ENCODE peak calls at places on chromosomes 13 and 19, in six cellular contexts. P is stomach, W is mesothelial cell of epicardium, J is Peyer's patch, B is fibroblast of pulmonary artery, X is heart right ventricle. Z is an unnamed sample.

GRCh38 chr13:54373211-54373610 is 1344.6 kb downstream of the OLFM4 start:
- DNase-seq in P (no peak), W (no peak), J (no peak), B (no peak), X (no peak), Z (no peak)

GRCh38 chr19:50050406-50051223 is 24.8 kb downstream of the ZNF473 start:
- DNase-seq in P (peak), W (peak), J (peak), B (peak), X (peak), Z (peak)

GRCh38 chr13:99075268-99076191 is 97.7 kb upstream of the DOCK9 start:
- DNase-seq in P (no peak), W (no peak), J (no peak), B (no peak), X (no peak), Z (no peak)

GRCh38 chr19:15841875-15842569 is 26.6 kb upstream of the OR10H1 start:
- DNase-seq in P (no peak), W (no peak), J (no peak), B (no peak), X (no peak), Z (no peak)

GRCh38 chr19:21352830-21353229 is 6.0 kb upstream of the ZNF738 start:
- DNase-seq in P (no peak), W (no peak), J (no peak), B (no peak), X (no peak), Z (no peak)

GRCh38 chr13:31982540-31982939 is 49.0 kb upstream of the FRY start:
- DNase-seq in P (peak), W (no peak), J (peak), B (peak), X (peak), Z (no peak)

GRCh38 chr19:38252385-38252784 is 3.8 kb downstream of the PPP1R14A start:
- DNase-seq in P (no peak), W (no peak), J (no peak), B (no peak), X (no peak), Z (no peak)

GRCh38 chr19:18349524-18350128 is 9.2 kb downstream of the PGPEP1 start:
- DNase-seq in P (peak), W (peak), J (peak), B (peak), X (peak), Z (no peak)

GRCh38 chr13:73816702-73817101 is 317.5 kb downstream of the KLF12 start:
- DNase-seq in P (no peak), W (no peak), J (no peak), B (no peak), X (no peak), Z (no peak)

GRCh38 chr19:29084266-29084665 is 128.7 kb downstream of the UQCRFS1 start:
- DNase-seq in P (no peak), W (no peak), J (no peak), B (no peak), X (no peak), Z (no peak)

GRCh38 chr13:95492044-95492801 is 60.3 kb upstream of the CLDN10 start:
- DNase-seq in P (peak), W (no peak), J (peak), B (no peak), X (no peak), Z (no peak)

GRCh38 chr13:112901951-112902651 is 66.9 kb upstream of the MCF2L start:
- DNase-seq in P (peak), W (no peak), J (peak), B (no peak), X (no peak), Z (no peak)

GRCh38 chr13:75359266-75359665 is 122.7 kb downstream of the TBC1D4 start:
- DNase-seq in P (no peak), W (no peak), J (no peak), B (peak), X (no peak), Z (no peak)

GRCh38 chr13:75356426-75356825 is 125.5 kb downstream of the TBC1D4 start:
- DNase-seq in P (no peak), W (no peak), J (no peak), B (no peak), X (no peak), Z (no peak)

GRCh38 chr13:75355609-75356008 is 126.4 kb downstream of the TBC1D4 start:
- DNase-seq in P (no peak), W (no peak), J (no peak), B (no peak), X (no peak), Z (no peak)

GRCh38 chr13:75360170-75360569 is 121.8 kb downstream of the TBC1D4 start:
- DNase-seq in P (no peak), W (no peak), J (no peak), B (no peak), X (no peak), Z (no peak)

DNA sequence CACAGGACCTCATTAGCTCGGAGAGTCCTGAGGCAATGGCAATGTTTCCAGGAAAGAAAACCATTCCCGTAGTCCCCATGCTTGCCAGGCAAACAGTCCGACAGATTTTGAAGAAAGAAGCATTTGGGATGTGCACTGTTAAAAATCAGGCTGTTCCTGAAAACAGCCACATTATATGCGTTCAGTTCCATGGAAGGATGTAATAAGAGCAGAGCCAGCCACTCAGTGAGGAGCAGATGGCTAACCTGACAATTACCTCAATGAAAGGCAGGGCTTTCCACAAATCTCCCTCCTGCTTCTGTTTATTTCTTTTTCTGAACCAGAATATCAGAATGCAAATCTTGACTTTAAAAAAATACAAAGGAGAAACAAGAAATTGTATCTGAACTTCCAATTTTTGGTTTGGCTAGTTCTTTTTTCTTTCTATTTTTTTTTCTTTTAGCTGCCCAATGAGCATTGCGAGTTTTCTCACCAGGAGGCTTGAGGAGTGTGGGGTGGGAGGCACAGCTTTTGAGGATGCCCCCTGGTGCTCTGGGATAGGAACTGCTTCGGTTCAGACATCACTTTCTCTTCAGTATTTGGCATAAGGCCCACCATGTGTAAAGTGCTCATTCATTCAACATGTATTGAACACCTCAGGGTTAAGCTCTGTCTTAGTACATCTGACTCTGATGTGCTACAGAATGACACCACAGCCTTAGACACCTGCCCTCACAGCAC is 124.2 kb downstream of the TBC1D4 start:
- DNase-seq in P (no peak), W (no peak), J (no peak), B (peak), X (no peak), Z (no peak)
- TF ChIP-seq CTCF in P (peak), W (peak), J (peak), B (peak), X (peak), Z (peak)

GRCh38 chr13:111519490-111520170 is 199.2 kb downstream of the TEX29 start:
- DNase-seq in P (no peak), W (no peak), J (no peak), B (no peak), X (no peak), Z (no peak)

GRCh38 chr13:111516712-111517640 is 196.5 kb downstream of the TEX29 start:
- DNase-seq in P (no peak), W (no peak), J (no peak), B (no peak), X (no peak), Z (no peak)

GRCh38 chr13:111519041-111519440 is 198.6 kb downstream of the TEX29 start:
- DNase-seq in P (no peak), W (no peak), J (no peak), B (no peak), X (no peak), Z (no peak)

GRCh38 chr13:111517641-111518010 is 197.2 kb downstream of the TEX29 start:
- DNase-seq in P (no peak), W (no peak), J (no peak), B (no peak), X (no peak), Z (no peak)

DNA sequence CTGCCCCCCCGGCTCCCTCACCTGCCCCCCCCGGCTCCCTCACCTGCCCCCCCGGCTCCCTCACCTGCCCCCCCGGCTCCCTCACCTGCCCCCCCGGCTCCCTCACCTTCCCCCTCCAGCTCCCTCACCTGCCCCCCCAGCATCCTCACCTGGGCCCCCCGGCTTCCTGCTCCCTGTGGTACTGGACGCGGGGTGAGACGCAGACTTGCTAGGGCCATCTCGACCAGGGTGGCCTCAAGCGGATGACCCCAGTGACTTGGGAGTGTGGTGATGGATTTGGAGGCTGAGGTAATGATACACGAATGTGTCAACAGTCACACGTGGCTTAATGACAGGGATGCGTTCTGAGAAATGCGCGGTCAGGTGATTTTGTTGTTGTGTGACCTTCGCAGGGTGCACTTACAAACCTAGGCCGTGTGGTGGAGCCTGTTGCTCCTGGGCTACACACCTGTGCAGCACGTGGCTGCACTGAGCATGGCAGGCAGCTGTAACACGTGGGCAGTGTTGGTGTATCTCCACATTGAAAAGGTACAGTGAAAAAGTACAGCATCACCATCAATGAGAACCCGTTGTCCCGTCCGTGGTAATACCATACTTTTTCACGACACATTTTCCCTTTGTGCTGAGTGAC is 197.8 kb downstream of the TEX29 start:
- DNase-seq in P (no peak), W (no peak), J (no peak), B (no peak), X (no peak), Z (no peak)
- TF ChIP-seq CTCF in P (peak), W (no peak), J (no peak), B (no peak), X (no peak), Z (no peak)

DNA sequence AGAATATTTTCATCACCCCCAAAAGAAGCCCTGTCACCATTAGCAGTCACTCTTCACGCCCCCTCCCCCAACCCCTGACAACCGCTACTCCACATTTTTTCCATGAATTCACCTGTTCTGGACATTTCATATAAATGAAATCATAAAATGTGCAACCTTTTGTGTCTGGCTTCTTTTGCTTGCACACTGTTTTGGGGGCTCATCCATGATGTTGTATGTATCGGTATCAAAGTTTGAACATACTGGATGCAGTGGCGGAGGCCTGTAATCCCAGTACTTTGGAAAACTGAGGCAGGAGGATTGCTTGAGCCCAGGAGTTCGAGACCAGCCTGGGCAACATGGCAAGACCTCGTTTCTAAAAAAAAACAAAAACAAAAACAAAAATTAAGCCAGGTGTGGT is 7.2 kb downstream of the GADD45B start:
- DNase-seq in P (no peak), W (no peak), J (no peak), B (no peak), X (no peak), Z (no peak)
- TF ChIP-seq CTCF in P (no peak), W (no peak), J (no peak), B (no peak), X (no peak), Z (no peak)

GRCh38 chr13:37642201-37642600 is 43.6 kb upstream of the POSTN start:
- DNase-seq in P (no peak), W (no peak), J (no peak), B (no peak), X (no peak), Z (no peak)

GRCh38 chr13:37645181-37645580 is 46.6 kb upstream of the POSTN start:
- DNase-seq in P (no peak), W (no peak), J (no peak), B (no peak), X (no peak), Z (no peak)

GRCh38 chr13:37636701-37637100 is 38.1 kb upstream of the POSTN start:
- DNase-seq in P (no peak), W (no peak), J (no peak), B (no peak), X (no peak), Z (no peak)

DNA sequence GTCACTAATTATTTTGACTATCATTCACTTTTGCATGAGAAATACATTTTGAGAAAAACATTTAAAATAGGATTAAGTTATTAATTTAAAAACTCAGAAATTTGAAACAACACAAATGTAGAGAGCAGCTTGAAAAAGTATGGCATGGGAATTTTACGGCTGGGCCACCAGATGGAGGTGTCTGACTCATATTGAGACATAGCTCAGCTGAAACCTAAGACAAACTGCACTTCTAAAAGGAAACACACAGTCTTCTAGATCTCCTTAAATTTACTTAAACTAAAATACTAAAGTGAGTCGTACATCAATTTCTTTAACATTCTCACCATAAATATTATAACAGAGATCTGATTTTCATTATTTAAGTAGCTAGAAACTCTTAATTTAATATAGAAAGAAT is 41.9 kb upstream of the POSTN start:
- DNase-seq in P (no peak), W (no peak), J (no peak), B (peak), X (no peak), Z (no peak)
- TF ChIP-seq CTCF in P (peak), W (no peak), J (no peak), B (peak), X (peak), Z (no peak)

GRCh38 chr13:110978390-110978789 is 63.5 kb upstream of the ANKRD10 start:
- DNase-seq in P (no peak), W (no peak), J (no peak), B (peak), X (no peak), Z (no peak)

GRCh38 chr13:110976785-110977184 is 61.9 kb upstream of the ANKRD10 start:
- DNase-seq in P (no peak), W (no peak), J (no peak), B (no peak), X (no peak), Z (no peak)

GRCh38 chr13:110971486-110971885 is 56.6 kb upstream of the ANKRD10 start:
- DNase-seq in P (peak), W (no peak), J (no peak), B (no peak), X (no peak), Z (no peak)

GRCh38 chr13:110973007-110973700 is 58.3 kb upstream of the ANKRD10 start:
- DNase-seq in P (no peak), W (no peak), J (no peak), B (peak), X (no peak), Z (no peak)
- TF ChIP-seq CTCF in P (no peak), W (no peak), J (no peak), B (no peak), X (no peak), Z (no peak)

DNA sequence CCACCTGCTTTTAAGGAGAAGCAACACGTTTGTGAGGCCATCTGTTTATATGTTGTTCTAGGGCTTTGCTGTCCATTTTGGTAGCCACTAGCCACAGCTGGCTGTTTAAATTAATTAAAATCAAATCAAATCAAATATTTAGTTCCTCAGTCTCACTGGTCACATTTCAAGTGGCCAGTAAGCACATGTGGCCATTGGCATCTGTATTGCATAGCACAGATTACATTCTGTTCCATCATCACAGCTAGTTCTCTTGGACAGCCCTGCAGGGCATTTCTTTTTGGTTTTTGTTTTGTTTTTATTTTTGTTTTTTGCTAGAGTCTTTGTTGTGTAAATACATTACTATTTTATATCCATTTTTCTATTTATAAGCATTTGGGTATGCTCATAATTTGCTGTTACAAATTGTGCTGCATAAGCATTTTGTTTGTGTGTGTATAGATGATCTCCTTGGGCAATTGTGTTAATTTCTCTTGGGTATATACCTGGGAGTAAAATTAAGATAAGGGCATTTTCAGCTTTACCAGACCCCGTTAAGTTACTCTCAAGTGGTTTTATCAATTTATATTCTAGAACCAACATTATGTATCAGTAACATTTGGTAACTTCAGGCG is 31.3 kb downstream of the SAE1 start:
- DNase-seq in P (no peak), W (no peak), J (no peak), B (no peak), X (no peak), Z (no peak)
- TF ChIP-seq CTCF in P (no peak), W (no peak), J (no peak), B (no peak), X (no peak), Z (no peak)

GRCh38 chr13:62019858-62020257 is 604.2 kb upstream of the PCDH20 start:
- DNase-seq in P (no peak), W (no peak), J (no peak), B (no peak), X (no peak), Z (no peak)

GRCh38 chr13:62014299-62014698 is 598.6 kb upstream of the PCDH20 start:
- DNase-seq in P (no peak), W (no peak), J (no peak), B (peak), X (no peak), Z (no peak)
- TF ChIP-seq CTCF in P (no peak), W (peak), J (no peak), B (no peak), X (peak), Z (no peak)

GRCh38 chr13:93235258-93236015 is 8.8 kb downstream of the GPC6 start:
- DNase-seq in P (no peak), W (no peak), J (no peak), B (peak), X (no peak), Z (no peak)
- TF ChIP-seq CTCF in P (no peak), W (no peak), J (no peak), B (no peak), X (no peak), Z (no peak)

GRCh38 chr13:65882810-65883209 is 1347.3 kb downstream of the PCDH9 start:
- DNase-seq in P (no peak), W (no peak), J (no peak), B (no peak), X (no peak), Z (no peak)
- TF ChIP-seq CTCF in P (no peak), W (peak), J (no peak), B (peak), X (no peak), Z (no peak)

GRCh38 chr19:14023404-14024235 is 4.3 kb upstream of the RLN3 start:
- DNase-seq in P (peak), W (no peak), J (peak), B (peak), X (peak), Z (no peak)
- TF ChIP-seq CTCF in P (no peak), W (peak), J (peak), B (peak), X (peak), Z (no peak)